ENCODE peak calls at places on chromosomes 4 and X, in six cellular contexts. One of them, this sample, is unnamed.

GRCh38 chr4:142278663-142279062 is 567.4 kb downstream of the INPP4B start:
- DNase-seq in colonic mucosa: no peak
- DNase-seq in DND-41: no peak
- DNase-seq in uterus: no peak
- DNase-seq in H1: no peak
- DNase-seq in body of pancreas: no peak
- DNase-seq in this sample: no peak

GRCh38 chr4:186790630-186791029 is 67.0 kb upstream of the FAT1 start:
- DNase-seq in colonic mucosa: no peak
- DNase-seq in DND-41: no peak
- DNase-seq in uterus: no peak
- DNase-seq in H1: no peak
- DNase-seq in body of pancreas: no peak
- DNase-seq in this sample: no peak

GRCh38 chrX:16096131-16096530 is 27.2 kb upstream of the GRPR start:
- DNase-seq in colonic mucosa: no peak
- DNase-seq in DND-41: no peak
- DNase-seq in uterus: no peak
- DNase-seq in H1: no peak
- DNase-seq in body of pancreas: no peak
- DNase-seq in this sample: no peak

GRCh38 chr4:35461931-35462659 is 782.2 kb downstream of the ARAP2 start:
- DNase-seq in colonic mucosa: no peak
- DNase-seq in DND-41: no peak
- DNase-seq in uterus: no peak
- DNase-seq in H1: no peak
- DNase-seq in body of pancreas: no peak
- DNase-seq in this sample: no peak

GRCh38 chr4:147754037-147754445 is 22.2 kb downstream of the ARHGAP10 start:
- DNase-seq in colonic mucosa: no peak
- DNase-seq in DND-41: no peak
- DNase-seq in uterus: no peak
- DNase-seq in H1: no peak
- DNase-seq in body of pancreas: no peak
- DNase-seq in this sample: no peak

GRCh38 chrX:39752820-39753219 is 344.9 kb downstream of the BCOR start:
- DNase-seq in colonic mucosa: peak; percentile 57
- DNase-seq in DND-41: no peak
- DNase-seq in uterus: no peak
- DNase-seq in H1: no peak
- DNase-seq in body of pancreas: peak; percentile 65
- DNase-seq in this sample: no peak

GRCh38 chr4:27819261-27819660 is 958.6 kb downstream of the STIM2 start:
- DNase-seq in colonic mucosa: no peak
- DNase-seq in DND-41: no peak
- DNase-seq in uterus: no peak
- DNase-seq in H1: no peak
- DNase-seq in body of pancreas: no peak
- DNase-seq in this sample: no peak

GRCh38 chrX:153700967-153701366 is 13.2 kb downstream of the SLC6A8 start:
- DNase-seq in colonic mucosa: no peak
- DNase-seq in DND-41: no peak
- DNase-seq in uterus: no peak
- DNase-seq in H1: no peak
- DNase-seq in body of pancreas: no peak
- DNase-seq in this sample: no peak

GRCh38 chr4:56313132-56313531 is 74.2 kb downstream of the AASDH start:
- DNase-seq in colonic mucosa: no peak
- DNase-seq in DND-41: no peak
- DNase-seq in uterus: no peak
- DNase-seq in H1: no peak
- DNase-seq in body of pancreas: no peak
- DNase-seq in this sample: no peak

GRCh38 chr4:10529891-10530786 is 72.9 kb upstream of the ZNF518B start:
- DNase-seq in colonic mucosa: no peak
- DNase-seq in DND-41: no peak
- DNase-seq in uterus: peak; percentile 18
- DNase-seq in H1: no peak
- DNase-seq in body of pancreas: no peak
- DNase-seq in this sample: no peak

GRCh38 chr4:73066928-73067327 is 2.6 kb downstream of the COX18 start:
- DNase-seq in colonic mucosa: no peak
- DNase-seq in DND-41: no peak
- DNase-seq in uterus: no peak
- DNase-seq in H1: no peak
- DNase-seq in body of pancreas: no peak
- DNase-seq in this sample: no peak

DNA sequence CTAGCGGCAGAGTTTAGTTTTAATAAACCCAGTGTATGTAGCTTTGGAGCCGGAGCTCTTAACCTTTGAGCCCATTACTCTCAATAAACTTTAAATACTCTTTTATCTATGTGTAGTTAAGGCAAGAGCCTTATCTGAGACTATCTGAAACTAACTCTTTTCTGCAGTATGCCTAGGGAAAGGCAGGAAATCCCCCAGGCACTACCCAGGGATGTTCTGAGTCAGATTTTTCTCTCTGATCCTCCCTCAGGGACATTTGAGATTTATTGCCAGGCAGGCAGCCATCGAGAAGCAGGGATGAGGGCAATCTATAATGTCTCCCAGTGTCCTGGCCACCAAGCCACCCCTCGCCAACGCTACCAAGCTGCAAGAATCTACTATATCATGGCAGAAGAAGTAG is 39.1 kb downstream of the HEPH start:
- DNase-seq in colonic mucosa: peak; percentile 25
- DNase-seq in DND-41: no peak
- DNase-seq in uterus: no peak
- DNase-seq in H1: no peak
- DNase-seq in body of pancreas: no peak
- DNase-seq in this sample: no peak
- H3K9me3 ChIP-seq in colonic mucosa: no peaks in the 10 kb centered on the region
- H3K9me3 ChIP-seq in DND-41: no peaks in the 10 kb centered on the region
- H3K9me3 ChIP-seq in uterus: no peaks in the 10 kb centered on the region
- H3K9me3 ChIP-seq in H1: no peaks in the 10 kb centered on the region
- H3K9me3 ChIP-seq in body of pancreas: no peaks in the 10 kb centered on the region
- H3K9me3 ChIP-seq in this sample: no peaks in the 10 kb centered on the region

DNA sequence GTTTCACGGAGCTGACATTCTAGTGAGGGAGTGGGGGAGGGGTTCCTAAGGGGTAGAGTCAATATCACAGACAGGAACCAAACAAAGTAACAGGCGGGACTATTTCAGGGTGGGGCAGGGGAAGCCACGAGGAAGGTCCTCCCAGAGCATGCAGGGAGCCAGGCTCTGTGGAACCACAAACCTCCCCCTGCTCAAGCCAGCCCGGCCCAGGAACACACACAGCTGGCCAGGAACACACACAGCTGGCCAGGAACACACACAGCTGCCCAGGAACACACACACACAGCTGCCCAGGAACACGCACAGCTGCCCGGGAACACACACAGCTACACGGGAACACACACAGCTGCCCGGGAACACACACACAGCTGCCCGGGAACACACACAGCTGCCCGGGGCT is 24.8 kb downstream of the EVC2 start:
- DNase-seq in colonic mucosa: no peak
- DNase-seq in DND-41: no peak
- DNase-seq in uterus: no peak
- DNase-seq in H1: no peak
- DNase-seq in body of pancreas: peak; percentile 7
- DNase-seq in this sample: no peak
- H3K36me3 ChIP-seq in colonic mucosa: no peaks in the 10 kb centered on the region
- H3K36me3 ChIP-seq in DND-41: no peaks in the 10 kb centered on the region
- H3K36me3 ChIP-seq in uterus: no peaks in the 10 kb centered on the region
- H3K36me3 ChIP-seq in H1: peaks cover 3% of the 10 kb centered on the region
- H3K36me3 ChIP-seq in body of pancreas: no peaks in the 10 kb centered on the region
- H3K36me3 ChIP-seq in this sample: no peaks in the 10 kb centered on the region

GRCh38 chrX:34881671-34882070 is 60.9 kb upstream of the FAM47B start:
- DNase-seq in colonic mucosa: no peak
- DNase-seq in DND-41: no peak
- DNase-seq in uterus: no peak
- DNase-seq in H1: no peak
- DNase-seq in body of pancreas: no peak
- DNase-seq in this sample: no peak
- H3K27ac ChIP-seq in colonic mucosa: no peak overlapping the region
- H3K27ac ChIP-seq in DND-41: no peak overlapping the region
- H3K27ac ChIP-seq in uterus: no peak overlapping the region
- H3K27ac ChIP-seq in H1: no peak overlapping the region
- H3K27ac ChIP-seq in body of pancreas: no peak overlapping the region
- H3K27ac ChIP-seq in this sample: no peak overlapping the region

GRCh38 chrX:75131973-75132627 is 24.0 kb downstream of the ABCB7 start:
- DNase-seq in colonic mucosa: no peak
- DNase-seq in DND-41: no peak
- DNase-seq in uterus: no peak
- DNase-seq in H1: no peak
- DNase-seq in body of pancreas: no peak
- DNase-seq in this sample: no peak

GRCh38 chrX:75132672-75133071 is 23.4 kb downstream of the ABCB7 start:
- DNase-seq in colonic mucosa: no peak
- DNase-seq in DND-41: no peak
- DNase-seq in uterus: no peak
- DNase-seq in H1: no peak
- DNase-seq in body of pancreas: no peak
- DNase-seq in this sample: no peak
- H3K9me3 ChIP-seq in colonic mucosa: no peaks in the 10 kb centered on the region
- H3K9me3 ChIP-seq in DND-41: no peaks in the 10 kb centered on the region
- H3K9me3 ChIP-seq in uterus: no peaks in the 10 kb centered on the region
- H3K9me3 ChIP-seq in H1: no peaks in the 10 kb centered on the region
- H3K9me3 ChIP-seq in body of pancreas: no peaks in the 10 kb centered on the region
- H3K9me3 ChIP-seq in this sample: no peaks in the 10 kb centered on the region

GRCh38 chr4:5368426-5368825 is 317.1 kb downstream of the STK32B start:
- DNase-seq in colonic mucosa: no peak
- DNase-seq in DND-41: no peak
- DNase-seq in uterus: no peak
- DNase-seq in H1: no peak
- DNase-seq in body of pancreas: no peak
- DNase-seq in this sample: no peak
- H3K36me3 ChIP-seq in colonic mucosa: no peaks in the 10 kb centered on the region
- H3K36me3 ChIP-seq in DND-41: no peaks in the 10 kb centered on the region
- H3K36me3 ChIP-seq in uterus: no peaks in the 10 kb centered on the region
- H3K36me3 ChIP-seq in H1: no peaks in the 10 kb centered on the region
- H3K36me3 ChIP-seq in body of pancreas: no peaks in the 10 kb centered on the region
- H3K36me3 ChIP-seq in this sample: no peaks in the 10 kb centered on the region